ENCODE peak calls at places on chromosome 9, in seven cellular contexts. Q is heart left ventricle; E is aorta; L is CD4-positive, alpha-beta T cell; Y is HepG2; O is activated CD8-positive, alpha-beta T cell treated with anti-CD3 and anti-CD28 coated beads, Interleukin-2, amount 10 ng/mL, durations not matched to agents 7 days and 5 days; G is stimulated activated naive B cell treated with anti-CD40 and anti-IgM and Interleukin-4, amounts not matched to agents 10 μg/mL and 1 μg/mL and 100 μg/mL, for 72 hours. B is an unnamed sample.

GRCh38 chr9:91949946-91950664 is at the start of gene ROR2:
- ATAC-seq in Y (peak; percentile 95), L (peak; percentile 51), O (peak; percentile 93), Q (no peak), E (peak; percentile 79), G (peak; percentile 82), B (peak; percentile 62)

GRCh38 chr9:30935730-30936129 is 1448.7 kb upstream of the ACO1 start:
- ATAC-seq in G (peak; percentile 48), E (no peak), Q (no peak), Y (no peak), L (no peak), O (no peak), B (no peak)

GRCh38 chr9:5825223-5825622 is 7.7 kb downstream of the ERMP1 start:
- ATAC-seq in Y (no peak), O (peak; percentile 27), L (no peak), G (no peak), Q (no peak), E (no peak), B (no peak)

GRCh38 chr9:123717581-123717980 is 212.3 kb downstream of the DENND1A start:
- ATAC-seq in O (no peak), G (no peak), Q (no peak), Y (no peak), L (no peak), E (no peak), B (no peak)

GRCh38 chr9:97599447-97599846 is 33.7 kb downstream of the TSTD2 start:
- ATAC-seq in E (no peak), L (no peak), G (no peak), O (no peak), Q (no peak), Y (no peak), B (no peak)

GRCh38 chr9:88759374-88759773 is 224.4 kb downstream of the NXNL2 start:
- ATAC-seq in L (no peak), Y (no peak), O (no peak), Q (no peak), G (no peak), E (no peak), B (no peak)

GRCh38 chr9:79408200-79408599 is 163.6 kb upstream of the TLE4 start:
- ATAC-seq in O (no peak), G (no peak), Y (no peak), E (no peak), L (no peak), Q (no peak), B (no peak)

GRCh38 chr9:36922548-36922947 is 111.5 kb downstream of the PAX5 start:
- ATAC-seq in Q (no peak), Y (no peak), E (no peak), L (no peak), G (peak; percentile 33), O (no peak), B (no peak)

GRCh38 chr9:110543631-110544051 is 35.9 kb downstream of the SVEP1 start:
- ATAC-seq in E (no peak), Q (peak; percentile 22), Y (no peak), O (no peak), L (no peak), G (no peak), B (no peak)

GRCh38 chr9:121601234-121601633 is 50.2 kb upstream of the DAB2IP start:
- ATAC-seq in Q (no peak), Y (no peak), O (no peak), E (no peak), G (no peak), L (no peak), B (no peak)

GRCh38 chr9:3888496-3888858 is 362.7 kb upstream of the RFX3 start:
- ATAC-seq in Y (no peak), Q (no peak), L (no peak), E (no peak), O (no peak), G (no peak), B (no peak)

GRCh38 chr9:77063645-77064285 is 44.3 kb downstream of the FOXB2 start:
- ATAC-seq in E (no peak), L (no peak), O (no peak), Y (no peak), Q (no peak), G (no peak), B (no peak)

GRCh38 chr9:18829858-18830257 is 203.2 kb downstream of the SAXO1 start:
- ATAC-seq in G (no peak), Q (no peak), E (no peak), L (no peak), Y (no peak), O (no peak), B (no peak)

GRCh38 chr9:114025196-114025753 is 52.8 kb downstream of the AMBP start:
- ATAC-seq in Y (no peak), Q (no peak), E (no peak), L (no peak), O (no peak), G (no peak), B (no peak)

GRCh38 chr9:7273575-7273974 is 515.8 kb downstream of the KDM4C start:
- ATAC-seq in Q (peak; percentile 51), Y (peak; percentile 73), G (no peak), E (no peak), O (no peak), L (no peak), B (no peak)

GRCh38 chr9:469672-470040 is 255.0 kb downstream of the DOCK8 start:
- ATAC-seq in Q (peak; percentile 7), O (peak; percentile 22), E (peak; percentile 63), G (peak; percentile 50), L (peak; percentile 24), Y (peak; percentile 66), B (peak; percentile 66)

GRCh38 chr9:253539-253938 is 38.9 kb downstream of the DOCK8 start:
- ATAC-seq in Y (no peak), E (no peak), O (no peak), G (no peak), L (no peak), Q (no peak), B (no peak)

GRCh38 chr9:96305171-96305570 is 3.2 kb upstream of the HSD17B3 start:
- ATAC-seq in Y (no peak), L (no peak), Q (no peak), G (no peak), O (no peak), E (no peak), B (no peak)

GRCh38 chr9:99779277-99779676 is 42.4 kb upstream of the NR4A3 start:
- ATAC-seq in G (peak; percentile 37), L (no peak), Y (no peak), O (no peak), Q (no peak), E (no peak), B (no peak)

GRCh38 chr9:105311317-105311716 is 66.9 kb downstream of the SLC44A1 start:
- ATAC-seq in G (no peak), Q (no peak), Y (no peak), E (no peak), L (no peak), O (no peak), B (no peak)

GRCh38 chr9:78326564-78326963 is 29.6 kb downstream of the PSAT1 start:
- ATAC-seq in L (no peak), G (no peak), Y (no peak), Q (no peak), E (no peak), O (no peak), B (no peak)

GRCh38 chr9:34127035-34127948 is 794 bp upstream of the DCAF12 start:
- ATAC-seq in Y (peak; percentile 47), E (peak; percentile 19), Q (peak; percentile 23), G (no peak), L (no peak), O (no peak), B (no peak)

GRCh38 chr9:99183616-99184015 is 38.1 kb downstream of the ALG2 start:
- ATAC-seq in O (no peak), G (no peak), L (no peak), E (no peak), Q (no peak), Y (no peak), B (no peak)